ENCODE peak calls at places on chromosomes 1 and 21, in four cellular contexts. T is IMR-90, D is endodermal cell, Q is pancreas. M is an unnamed sample. For H3K27me3, the result is how much of the 10 kb centered on the place peaks cover.

GRCh38 chr1:167056529-167057296 is 33.5 kb downstream of the GPA33 start:
- DNase-seq in D (no peak), T (no peak), Q (no peak), M (no peak)

GRCh38 chr1:56389813-56390539 is 189.4 kb downstream of the PLPP3 start:
- DNase-seq in Q (no peak), T (peak), D (peak), M (no peak)

GRCh38 chr1:181137217-181137743 is 48.8 kb downstream of the IER5 start:
- DNase-seq in Q (no peak), T (no peak), D (no peak), M (no peak)

GRCh38 chr1:31880957-31881697 is 57.0 kb downstream of the PTP4A2 start:
- DNase-seq in D (no peak), T (peak), Q (no peak), M (no peak)

GRCh38 chr1:76868916-76869315 is 1.6 kb downstream of the ST6GALNAC5 start:
- DNase-seq in T (no peak), D (peak), Q (no peak), M (peak)

GRCh38 chr1:155706101-155706619 is 17.3 kb downstream of the DAP3 start:
- DNase-seq in Q (no peak), T (peak), D (no peak), M (no peak)

GRCh38 chr1:205561501-205562203 is 57.2 kb downstream of the CDK18 start:
- DNase-seq in D (no peak), Q (no peak), T (no peak), M (no peak)

GRCh38 chr1:21898326-21899155 is 38.6 kb downstream of the HSPG2 start:
- DNase-seq in T (peak), D (no peak), Q (no peak), M (peak)

GRCh38 chr1:116855788-116856187 is 53.9 kb upstream of the PTGFRN start:
- DNase-seq in D (no peak), Q (no peak), T (peak), M (no peak)

GRCh38 chr1:202584707-202585590 is 125.3 kb downstream of the SYT2 start:
- DNase-seq in T (peak), D (no peak), Q (no peak), M (no peak)

GRCh38 chr1:208731976-208732821 is 488.0 kb upstream of the PLXNA2 start:
- DNase-seq in D (peak), T (no peak), Q (no peak), M (no peak)

GRCh38 chr1:34900775-34901502 is 28.5 kb downstream of the DLGAP3 start:
- DNase-seq in D (peak), Q (no peak), T (no peak), M (peak)

GRCh38 chr1:15916417-15916816 is 59.5 kb downstream of the ZBTB17 start:
- DNase-seq in T (peak), D (no peak), Q (no peak), M (no peak)

GRCh38 chr21:45447821-45448220 is 42.9 kb downstream of the COL18A1 start:
- DNase-seq in Q (no peak), D (no peak), T (no peak), M (no peak)

GRCh38 chr21:39610705-39611104 is 2.0 kb upstream of the B3GALT5 start:
- DNase-seq in T (no peak), D (peak), Q (no peak), M (no peak)

GRCh38 chr1:172883844-172884243 is 166.9 kb downstream of the TNFSF18 start:
- DNase-seq in D (no peak), Q (no peak), T (no peak), M (no peak)

GRCh38 chr1:219150913-219151312 is 22.8 kb upstream of the LYPLAL1 start:
- DNase-seq in T (no peak), D (no peak), Q (no peak), M (no peak)

GRCh38 chr21:34915364-34915834 is 133.7 kb downstream of the RUNX1 start:
- DNase-seq in D (no peak), T (peak), Q (no peak), M (no peak)

GRCh38 chr1:89855413-89856123 is 34.7 kb downstream of the LRRC8D start:
- DNase-seq in T (peak), D (no peak), Q (no peak), M (no peak)

GRCh38 chr1:26848947-26849774 is 13.8 kb upstream of the SFN start:
- DNase-seq in D (no peak), T (peak), Q (no peak), M (peak)

GRCh38 chr1:16173447-16174260 is 17.8 kb upstream of the EPHA2 start:
- DNase-seq in Q (peak), D (peak), T (peak), M (no peak)

GRCh38 chr1:206723500-206724472 is 39.1 kb downstream of the MAPKAPK2 start:
- DNase-seq in T (peak), D (peak), Q (no peak), M (no peak)

GRCh38 chr1:42950146-42950480 is 8.6 kb downstream of the SLC2A1 start:
- DNase-seq in T (peak), D (no peak), Q (no peak), M (no peak)

DNA sequence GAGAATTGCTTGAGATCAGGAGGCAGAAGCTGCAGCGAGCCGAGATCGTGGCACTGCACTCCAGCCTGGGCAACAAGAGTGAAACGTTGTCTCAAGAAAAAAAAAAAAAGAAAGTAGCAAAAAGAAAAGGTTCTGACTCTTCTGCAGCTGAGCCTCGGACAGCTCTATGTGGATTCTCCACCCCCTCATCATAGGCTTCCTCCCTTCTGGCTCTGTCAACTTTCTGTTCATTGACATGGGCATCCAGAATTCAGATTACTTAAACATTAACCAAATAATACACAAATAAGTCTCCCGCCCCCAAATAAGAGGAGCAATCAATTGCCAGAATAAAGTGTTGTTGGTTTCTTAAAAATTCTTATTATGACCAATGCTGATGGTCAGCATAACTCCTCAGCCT is 10.0 kb downstream of the SUSD4 start:
- DNase-seq in T (no peak), D (no peak), Q (no peak), M (no peak)
- H3K27me3 ChIP-seq in T (under half), D (under half), Q (under half), M (under half)

GRCh38 chr1:200042437-200043329 is 15.2 kb downstream of the NR5A2 start:
- DNase-seq in Q (peak), T (no peak), D (peak), M (no peak)
- H3K27me3 ChIP-seq in Q (under half), T (half or more), D (half or more), M (under half)

DNA sequence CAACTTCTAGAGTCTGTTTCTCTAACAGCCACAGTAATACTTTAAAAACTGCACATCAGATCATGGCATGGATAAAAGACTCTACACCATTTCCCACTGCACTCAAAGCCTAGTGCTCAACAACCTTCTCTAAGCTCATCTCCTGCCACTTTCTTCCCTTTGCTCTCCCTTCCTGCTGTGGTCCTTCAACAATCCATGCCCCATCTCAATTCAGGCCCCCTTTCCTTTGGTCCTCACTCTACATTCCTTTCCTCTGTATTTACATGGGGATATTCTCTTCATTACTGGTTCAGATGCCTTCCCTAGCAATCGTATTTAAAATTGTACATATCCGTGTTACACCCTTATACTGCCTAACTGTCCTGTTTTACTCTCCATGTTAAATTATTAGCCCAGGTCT is 19.0 kb downstream of the SOD1 start:
- DNase-seq in D (no peak), Q (no peak), T (no peak), M (no peak)
- H3K27me3 ChIP-seq in D (under half), Q (under half), T (under half), M (under half)

DNA sequence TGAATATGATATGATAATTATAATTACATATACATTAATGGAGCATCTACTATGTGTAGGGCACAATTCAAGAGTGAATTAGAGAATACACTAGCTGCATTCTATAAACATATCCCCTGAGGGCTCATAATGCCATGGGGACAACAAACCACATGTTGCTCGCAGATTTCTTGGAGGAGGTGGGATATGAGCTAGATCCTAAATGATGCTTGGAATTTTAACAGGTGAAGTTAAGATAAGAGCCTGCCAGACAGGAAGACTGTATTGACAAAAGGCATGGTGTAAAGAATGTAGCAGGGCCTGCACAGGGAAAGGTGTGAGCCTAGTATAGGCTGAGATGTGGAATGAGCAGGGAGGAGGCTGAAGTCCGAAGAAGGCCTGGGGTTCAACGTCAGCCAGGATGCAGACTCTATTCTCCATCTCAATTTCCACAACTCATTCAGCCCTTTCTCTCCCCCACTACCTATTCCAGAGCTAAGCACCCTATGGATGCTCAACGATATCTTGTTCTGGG is 120.2 kb downstream of the ELAVL4 start:
- DNase-seq in D (peak), Q (no peak), T (no peak), M (no peak)
- H3K27me3 ChIP-seq in D (under half), Q (under half), T (under half), M (under half)

DNA sequence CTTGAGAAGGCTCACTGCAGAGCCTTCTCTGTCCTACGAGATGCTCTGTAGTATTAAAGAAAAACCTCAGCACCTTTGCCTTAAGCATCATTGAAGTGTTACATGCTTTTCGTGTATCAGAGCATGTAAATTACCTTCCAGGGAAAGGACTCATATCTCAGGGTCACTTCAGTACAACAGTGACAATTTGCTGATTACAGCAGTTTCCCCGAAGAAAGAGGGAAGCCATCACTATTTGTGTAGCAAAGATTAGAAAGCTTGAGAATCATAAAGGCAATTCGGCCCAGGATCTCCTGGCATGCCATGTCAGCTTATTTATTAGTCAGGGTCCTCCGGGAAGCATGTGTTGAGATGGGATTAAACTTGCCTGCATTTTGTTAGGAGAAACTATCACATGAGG is 55.1 kb upstream of the KCNJ6 start:
- DNase-seq in Q (no peak), D (no peak), T (no peak), M (no peak)
- H3K27me3 ChIP-seq in Q (under half), D (under half), T (under half), M (under half)